ENCODE peak calls at places on chromosomes 11 and 22, in seven cellular contexts. W, A, N, M, Q, I and H are unnamed samples.

GRCh38 chr22:49322231-49322630 is 505.4 kb downstream of the BRD1 start:
- DNase-seq in N (no peak), M (no peak), W (no peak), A (no peak), Q (no peak), I (no peak), H (no peak)

GRCh38 chr11:44138980-44139379 is 43.5 kb downstream of the EXT2 start:
- DNase-seq in Q (no peak), W (no peak), N (no peak), M (no peak), I (no peak), A (no peak), H (no peak)

GRCh38 chr11:43238341-43238740 is 73.5 kb upstream of the API5 start:
- DNase-seq in N (no peak), M (no peak), W (no peak), I (no peak), A (no peak), Q (no peak), H (no peak)

GRCh38 chr11:121351089-121351488 is 58.5 kb downstream of the SC5D start:
- DNase-seq in W (no peak), M (no peak), N (no peak), A (no peak), I (no peak), Q (no peak), H (no peak)

GRCh38 chr11:110431212-110432073 is 1.7 kb downstream of the FDX1 start:
- DNase-seq in M (no peak), I (no peak), Q (no peak), W (no peak), A (no peak), N (no peak), H (no peak)

GRCh38 chr22:44129614-44129976 is 51.1 kb upstream of the PARVG start:
- DNase-seq in W (no peak), N (no peak), A (peak), I (no peak), Q (peak), M (no peak), H (no peak)

GRCh38 chr22:23233084-23233501 is 52.8 kb downstream of the BCR start:
- DNase-seq in N (no peak), I (no peak), Q (no peak), A (no peak), M (no peak), W (no peak), H (no peak)

GRCh38 chr11:21205205-21205604 is 535.8 kb downstream of the NELL1 start:
- DNase-seq in N (no peak), M (no peak), A (no peak), I (no peak), Q (no peak), W (no peak), H (no peak)

GRCh38 chr11:17810041-17810440 is 75.5 kb downstream of the KCNC1 start:
- DNase-seq in W (no peak), Q (no peak), N (no peak), A (no peak), M (no peak), I (no peak), H (no peak)

GRCh38 chr22:33919591-33920501 is at the start of gene LARGE1:
- DNase-seq in A (peak), I (no peak), N (peak), M (peak), W (no peak), Q (peak), H (no peak)

GRCh38 chr22:45648320-45649070 is 23.1 kb upstream of the ATXN10 start:
- DNase-seq in N (no peak), Q (no peak), M (no peak), W (no peak), I (no peak), A (no peak), H (no peak)

GRCh38 chr11:126480015-126480409 is 124.5 kb downstream of the ST3GAL4 start:
- DNase-seq in N (no peak), W (no peak), M (no peak), I (no peak), Q (no peak), A (no peak), H (no peak)

GRCh38 chr11:64638017-64638664 is 47.1 kb downstream of the SLC22A12 start:
- DNase-seq in N (no peak), W (no peak), I (no peak), Q (no peak), M (no peak), A (peak), H (no peak)

GRCh38 chr22:31818481-31819392 is 64.9 kb downstream of the DEPDC5 start:
- DNase-seq in A (no peak), W (no peak), N (no peak), M (no peak), I (no peak), Q (peak), H (no peak)

GRCh38 chr11:123187670-123188507 is 7.2 kb downstream of the CLMP start:
- DNase-seq in N (no peak), Q (peak), A (no peak), W (no peak), M (no peak), I (no peak), H (no peak)

GRCh38 chr11:33716236-33716635 is 15.6 kb upstream of the C11orf91 start:
- DNase-seq in A (no peak), N (no peak), I (no peak), Q (peak), M (no peak), W (no peak), H (no peak)

GRCh38 chr22:22371031-22371541 is 126.5 kb downstream of the VPREB1 start:
- DNase-seq in Q (no peak), W (no peak), N (no peak), A (no peak), I (no peak), M (peak), H (no peak)